ENCODE peak calls at places on chromosomes 13 and 19, in eight cellular contexts. L is stimulated activated naive CD8-positive, alpha-beta T cell treated with anti-CD3 and anti-CD28 coated beads, Interleukin-15, amount 100 ng/mL, for 72 hours; E is SW480; O is GM23248; C is AG09319; W is activated naive CD4-positive, alpha-beta T cell treated with anti-CD3 and anti-CD28 coated beads, Interleukin-2, amount 10 ng/mL, durations not matched to agents 7 days and 5 days; A is stimulated activated CD8-positive, alpha-beta memory T cell treated with anti-CD3 and anti-CD28 coated beads, Interleukin-15, amount 100 ng/mL, for 24 hours; M is MCF 10A. H is an unnamed sample.

GRCh38 chr19:41995959-41996797 is 2.1 kb upstream of the ATP1A3 start:
- DNase-seq in L (no peak), E (no peak), O (peak; percentile 40), C (no peak), W (no peak), A (no peak), M (no peak), H (no peak)

GRCh38 chr13:110347535-110348308 is 40.6 kb downstream of the COL4A2 start:
- DNase-seq in L (no peak), E (peak; percentile 81), O (peak; percentile 98), C (no peak), W (no peak), A (no peak), M (peak; percentile 92), H (peak; percentile 99)

GRCh38 chr13:67557642-67558241 is 327.6 kb upstream of the PCDH9 start:
- DNase-seq in L (no peak), E (no peak), O (peak; percentile 0), C (no peak), W (no peak), A (no peak), M (peak; percentile 22), H (no peak)

GRCh38 chr19:5228932-5229777 is 111.5 kb downstream of the PTPRS start:
- DNase-seq in L (no peak), E (peak; percentile 38), O (peak; percentile 53), C (no peak), W (no peak), A (no peak), M (no peak), H (peak; percentile 13)

GRCh38 chr19:38392707-38393308 is 4.3 kb downstream of the SPRED3 start:
- DNase-seq in L (no peak), E (peak; percentile 52), O (peak; percentile 80), C (no peak), W (no peak), A (no peak), M (no peak), H (peak; percentile 53)

GRCh38 chr19:17001603-17002183 is 24.9 kb downstream of the CPAMD8 start:
- DNase-seq in L (peak; percentile 82), E (no peak), O (no peak), C (no peak), W (peak; percentile 95), A (peak; percentile 19), M (no peak), H (no peak)

GRCh38 chr19:34844254-34844653 is 71.2 kb upstream of the ZNF599 start:
- DNase-seq in L (no peak), E (no peak), O (no peak), C (no peak), W (no peak), A (no peak), M (no peak), H (no peak)

GRCh38 chr19:29785955-29786589 is 25.7 kb upstream of the CCNE1 start:
- DNase-seq in L (no peak), E (no peak), O (no peak), C (no peak), W (peak; percentile 42), A (no peak), M (no peak), H (no peak)

GRCh38 chr19:3368848-3369336 is 2.5 kb downstream of the NFIC start:
- DNase-seq in L (no peak), E (no peak), O (peak; percentile 56), C (no peak), W (no peak), A (no peak), M (peak; percentile 55), H (peak; percentile 57)

GRCh38 chr13:90591927-90592268 is 755.6 kb upstream of the MIR17HG start:
- DNase-seq in L (no peak), E (no peak), O (no peak), C (no peak), W (no peak), A (no peak), M (no peak), H (peak; percentile 1)

GRCh38 chr19:12527034-12527836 is 24.0 kb downstream of the ZNF564 start:
- DNase-seq in L (no peak), E (no peak), O (peak; percentile 60), C (no peak), W (no peak), A (no peak), M (peak; percentile 34), H (peak; percentile 41)

GRCh38 chr13:24033527-24034302 is 126.8 kb upstream of the SPATA13 start:
- DNase-seq in L (no peak), E (no peak), O (peak; percentile 78), C (peak; percentile 88), W (no peak), A (no peak), M (no peak), H (peak; percentile 48)

GRCh38 chr13:27978301-27978968 is 9.3 kb upstream of the CDX2 start:
- DNase-seq in L (no peak), E (peak; percentile 23), O (no peak), C (no peak), W (no peak), A (no peak), M (no peak), H (no peak)

GRCh38 chr19:42028304-42029216 is 34.5 kb upstream of the ATP1A3 start:
- DNase-seq in L (peak; percentile 33), E (no peak), O (no peak), C (no peak), W (peak; percentile 52), A (no peak), M (peak; percentile 26), H (no peak)

GRCh38 chr13:27619093-27619705 is 1.1 kb downstream of the LNX2 start:
- DNase-seq in L (no peak), E (peak; percentile 23), O (peak; percentile 72), C (no peak), W (no peak), A (no peak), M (peak; percentile 30), H (peak; percentile 54)

GRCh38 chr19:2739602-2740313 is at the start of gene SLC39A3:
- DNase-seq in L (peak; percentile 99), E (peak; percentile 91), O (peak; percentile 96), C (peak; percentile 98), W (peak; percentile 99), A (peak; percentile 97), M (peak; percentile 99), H (peak; percentile 99)

GRCh38 chr19:19552811-19553210 is 14.7 kb downstream of the CILP2 start:
- DNase-seq in L (no peak), E (no peak), O (peak; percentile 55), C (no peak), W (peak; percentile 39), A (no peak), M (peak; percentile 44), H (peak; percentile 34)

GRCh38 chr13:94978516-94978915 is 266.2 kb upstream of the SOX21 start:
- DNase-seq in L (no peak), E (no peak), O (no peak), C (no peak), W (no peak), A (no peak), M (no peak), H (peak; percentile 57)